ENCODE peak calls at places on chromosomes 16 and 17, in seven cellular contexts. W is CD8-positive, alpha-beta T cell; X is adipocyte; J is testis; T is upper lobe of right lung; C is GM23248; K is cardiac muscle cell. I is an unnamed sample. For H3K36me3, the result is how much of the 10 kb centered on the place peaks cover.

GRCh38 chr16:53780051-53780450 is 76.1 kb downstream of the FTO start:
- DNase-seq in W (no peak), X (no peak), J (no peak), T (no peak), C (no peak), K (no peak), I (no peak)

GRCh38 chr16:68083861-68084503 is 1.2 kb upstream of the NFATC3 start:
- DNase-seq in W (no peak), X (peak), J (no peak), T (no peak), C (peak), K (peak), I (no peak)

GRCh38 chr16:1642753-1643152 is 30.6 kb downstream of the CRAMP1 start:
- DNase-seq in W (no peak), X (no peak), J (no peak), T (no peak), C (no peak), K (no peak), I (no peak)

GRCh38 chr16:23670137-23670776 is 8.4 kb upstream of the PLK1 start:
- DNase-seq in W (no peak), X (peak), J (no peak), T (no peak), C (peak), K (no peak), I (peak)

GRCh38 chr17:8408371-8408770 is 10.7 kb upstream of the RNF222 start:
- DNase-seq in W (no peak), X (no peak), J (no peak), T (no peak), C (no peak), K (no peak), I (no peak)

GRCh38 chr16:11440657-11441012 is 95.4 kb downstream of the RMI2 start:
- DNase-seq in W (no peak), X (no peak), J (no peak), T (peak), C (no peak), K (no peak), I (no peak)

GRCh38 chr17:83173997-83174858 is 94.8 kb downstream of the METRNL start:
- DNase-seq in W (no peak), X (peak), J (peak), T (no peak), C (peak), K (peak), I (peak)

GRCh38 chr17:83149761-83150251 is 70.4 kb downstream of the METRNL start:
- DNase-seq in W (no peak), X (no peak), J (peak), T (no peak), C (peak), K (no peak), I (no peak)

GRCh38 chr16:82042841-82043240 is 7.8 kb downstream of the HSD17B2 start:
- DNase-seq in W (no peak), X (peak), J (no peak), T (no peak), C (no peak), K (no peak), I (no peak)

GRCh38 chr16:55489956-55490265 is 10.9 kb downstream of the MMP2 start:
- DNase-seq in W (no peak), X (no peak), J (no peak), T (no peak), C (no peak), K (no peak), I (no peak)

GRCh38 chr16:55488306-55488705 is 9.3 kb downstream of the MMP2 start:
- DNase-seq in W (no peak), X (no peak), J (no peak), T (no peak), C (peak), K (no peak), I (no peak)

GRCh38 chr16:55491691-55492090 is 12.7 kb downstream of the MMP2 start:
- DNase-seq in W (no peak), X (no peak), J (peak), T (no peak), C (no peak), K (no peak), I (no peak)

GRCh38 chr16:55489119-55489955 is 10.3 kb downstream of the MMP2 start:
- DNase-seq in W (no peak), X (no peak), J (no peak), T (no peak), C (peak), K (no peak), I (no peak)

DNA sequence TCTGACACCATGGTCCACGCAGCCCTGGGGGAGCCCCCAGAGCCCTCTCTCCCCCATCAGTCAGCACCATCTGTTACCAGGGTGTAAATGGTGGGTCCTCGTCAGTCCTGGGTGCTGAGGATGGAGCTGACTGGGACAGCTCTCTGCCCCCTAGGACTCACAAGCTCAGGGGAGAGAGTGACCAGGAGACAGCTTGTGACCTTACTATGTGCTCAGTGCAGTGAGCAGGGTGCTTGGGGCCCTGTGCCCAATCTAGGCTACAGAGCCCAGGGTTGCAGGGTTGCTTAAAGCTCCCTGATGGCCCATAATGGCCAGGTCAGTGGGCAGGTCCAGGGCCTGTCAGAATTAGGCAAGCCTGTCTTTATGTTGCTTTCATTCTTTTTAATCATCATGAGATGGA is 11.3 kb downstream of the MMP2 start:
- DNase-seq in W (no peak), X (no peak), J (no peak), T (no peak), C (no peak), K (no peak), I (no peak)
- H3K36me3 ChIP-seq in W (under half), X (half or more), J (under half), T (under half), C (half or more), K (under half), I (under half)

DNA sequence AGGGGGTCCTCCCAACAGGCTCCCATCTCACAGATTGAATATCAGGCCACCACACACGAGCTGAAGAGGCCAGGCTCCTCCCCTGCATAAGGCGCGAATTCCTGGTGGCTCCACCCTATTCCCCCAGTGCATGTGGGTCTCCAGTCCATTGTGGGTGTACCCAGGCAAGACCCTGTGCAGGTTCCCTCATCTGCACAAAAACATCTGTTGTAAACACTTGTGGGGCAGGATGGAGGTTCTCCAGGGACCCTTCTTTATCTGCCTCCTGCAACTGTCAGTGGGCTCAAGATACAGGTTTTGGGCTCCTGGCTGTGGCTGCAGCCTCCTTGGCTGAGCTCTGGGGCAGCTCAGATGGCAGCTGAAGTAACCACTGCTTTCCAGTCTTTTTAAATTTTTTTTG is 17.6 kb upstream of the LGALS9 start:
- DNase-seq in W (no peak), X (no peak), J (no peak), T (no peak), C (no peak), K (no peak), I (no peak)
- H3K36me3 ChIP-seq in W (under half), X (under half), J (under half), T (half or more), C (under half), K (under half), I (under half)

GRCh38 chr17:63704836-63705235 is 4.9 kb upstream of the LIMD2 start:
- DNase-seq in W (no peak), X (no peak), J (no peak), T (no peak), C (no peak), K (no peak), I (no peak)
- H3K36me3 ChIP-seq in W (under half), X (half or more), J (under half), T (under half), C (under half), K (under half), I (half or more)

GRCh38 chr16:70160821-70161220 is 12.8 kb upstream of the CLEC18C start:
- DNase-seq in W (no peak), X (no peak), J (peak), T (no peak), C (no peak), K (no peak), I (no peak)
- H3K36me3 ChIP-seq in W (under half), X (half or more), J (under half), T (half or more), C (under half), K (under half), I (under half)

GRCh38 chr16:74564451-74564984 is 42.4 kb downstream of the GLG1 start:
- DNase-seq in W (no peak), X (no peak), J (no peak), T (no peak), C (no peak), K (no peak), I (no peak)

GRCh38 chr16:74565378-74565777 is 41.5 kb downstream of the GLG1 start:
- DNase-seq in W (no peak), X (no peak), J (no peak), T (no peak), C (no peak), K (no peak), I (no peak)

GRCh38 chr16:74570412-74571301 is 36.3 kb downstream of the GLG1 start:
- DNase-seq in W (no peak), X (no peak), J (no peak), T (no peak), C (no peak), K (no peak), I (no peak)

GRCh38 chr16:74568961-74569631 is 37.8 kb downstream of the GLG1 start:
- DNase-seq in W (no peak), X (peak), J (no peak), T (no peak), C (peak), K (no peak), I (no peak)

DNA sequence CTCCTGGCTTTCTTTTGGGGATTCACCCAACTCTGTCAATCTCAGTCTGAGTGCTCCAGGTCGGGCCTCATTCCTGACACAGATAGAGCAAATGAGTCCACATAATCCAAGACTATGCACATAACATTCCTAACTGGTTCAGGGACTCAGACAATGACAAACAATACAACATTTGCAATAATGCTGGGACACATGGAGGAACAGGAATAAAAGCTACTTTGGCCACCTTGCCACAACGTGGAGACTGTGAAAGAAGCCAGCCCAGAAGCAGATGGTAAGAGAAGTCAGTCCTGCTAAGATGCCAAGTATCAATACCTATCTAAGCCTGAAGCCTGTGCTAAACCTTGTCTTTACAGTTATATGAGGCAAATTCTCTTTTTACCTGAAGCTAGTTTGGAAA is 39.0 kb downstream of the GLG1 start:
- DNase-seq in W (no peak), X (no peak), J (no peak), T (no peak), C (no peak), K (no peak), I (no peak)
- H3K36me3 ChIP-seq in W (under half), X (under half), J (under half), T (under half), C (under half), K (under half), I (under half)

GRCh38 chr16:66844009-66844341 is 239 bp upstream of the CA7 start:
- DNase-seq in W (no peak), X (no peak), J (no peak), T (no peak), C (no peak), K (no peak), I (no peak)
- H3K36me3 ChIP-seq in W (under half), X (under half), J (under half), T (under half), C (under half), K (under half), I (under half)

GRCh38 chr17:78828470-78829185 is 12.0 kb downstream of the USP36 start:
- DNase-seq in W (no peak), X (peak), J (no peak), T (no peak), C (peak), K (no peak), I (no peak)
- H3K36me3 ChIP-seq in W (half or more), X (half or more), J (under half), T (half or more), C (half or more), K (half or more), I (under half)

GRCh38 chr16:66741971-66742396 is 9.4 kb downstream of the DYNC1LI2 start:
- DNase-seq in W (no peak), X (no peak), J (no peak), T (no peak), C (peak), K (no peak), I (no peak)

GRCh38 chr16:66746682-66747081 is 4.7 kb downstream of the DYNC1LI2 start:
- DNase-seq in W (no peak), X (no peak), J (no peak), T (no peak), C (peak), K (no peak), I (no peak)

GRCh38 chr16:66750279-66751134 is 902 bp downstream of the DYNC1LI2 start:
- DNase-seq in W (no peak), X (peak), J (no peak), T (no peak), C (peak), K (no peak), I (no peak)

GRCh38 chr16:66742409-66742808 is 9.0 kb downstream of the DYNC1LI2 start:
- DNase-seq in W (no peak), X (no peak), J (no peak), T (no peak), C (no peak), K (no peak), I (no peak)

GRCh38 chr16:66746048-66746447 is 5.4 kb downstream of the DYNC1LI2 start:
- DNase-seq in W (no peak), X (no peak), J (no peak), T (no peak), C (no peak), K (no peak), I (no peak)
- H3K36me3 ChIP-seq in W (under half), X (half or more), J (under half), T (half or more), C (under half), K (under half), I (under half)

GRCh38 chr16:19710191-19710908 is 7.7 kb downstream of the KNOP1 start:
- DNase-seq in W (no peak), X (no peak), J (no peak), T (no peak), C (no peak), K (no peak), I (no peak)

GRCh38 chr16:19712418-19713058 is 5.5 kb downstream of the KNOP1 start:
- DNase-seq in W (no peak), X (no peak), J (no peak), T (no peak), C (no peak), K (no peak), I (no peak)

GRCh38 chr16:19713697-19714096 is 4.3 kb downstream of the KNOP1 start:
- DNase-seq in W (no peak), X (no peak), J (no peak), T (no peak), C (no peak), K (no peak), I (no peak)

GRCh38 chr16:19710991-19711545 is 7.0 kb downstream of the KNOP1 start:
- DNase-seq in W (no peak), X (no peak), J (no peak), T (no peak), C (no peak), K (no peak), I (no peak)

DNA sequence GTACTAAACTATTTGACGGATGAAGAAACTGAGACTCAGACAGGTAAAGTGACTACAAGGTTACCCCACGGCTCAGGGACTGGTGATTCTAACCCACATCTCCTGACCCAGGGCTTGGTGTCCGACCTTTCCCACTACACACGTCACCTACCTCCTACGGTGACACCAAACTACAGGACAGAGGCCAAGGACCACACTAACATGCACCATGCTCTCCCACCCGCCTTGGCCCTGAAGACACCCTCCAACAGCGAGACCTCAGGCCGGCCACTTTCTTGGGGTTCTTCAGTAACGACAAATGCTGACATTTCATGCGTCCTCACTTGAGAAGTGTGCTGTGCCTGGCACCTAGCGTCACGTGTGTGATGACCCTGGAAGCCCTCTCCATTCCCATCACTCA is 6.4 kb downstream of the KNOP1 start:
- DNase-seq in W (no peak), X (no peak), J (no peak), T (no peak), C (no peak), K (no peak), I (no peak)
- H3K36me3 ChIP-seq in W (under half), X (under half), J (under half), T (under half), C (under half), K (under half), I (half or more)

I was measured in psoas muscle.